ENCODE peak calls at places on chromosomes 16 and 17, in nine cellular contexts. L is AG09309, O is iPS DF 19.7, M is Caki2, S is RPMI7951, N is RWPE1, Q is heart left ventricle, D is uterus, E is MM.1S. B is an unnamed sample.

GRCh38 chr16:22304411-22304810 is 7.2 kb downstream of the POLR3E start:
- DNase-seq in L (no peak), O (no peak), M (no peak), S (no peak), N (no peak), Q (no peak), D (no peak), E (no peak), B (no peak)

GRCh38 chr16:56558024-56558747 is 6.7 kb upstream of the MT4 start:
- DNase-seq in L (peak), O (no peak), M (peak), S (peak), N (peak), Q (no peak), D (no peak), E (no peak), B (peak)

GRCh38 chr17:82917656-82918345 is 78.0 kb upstream of the ZNF750 start:
- DNase-seq in L (no peak), O (no peak), M (no peak), S (no peak), N (no peak), Q (no peak), D (no peak), E (no peak), B (no peak)

GRCh38 chr17:32584792-32585191 is 98.0 kb downstream of the CDK5R1 start:
- DNase-seq in L (no peak), O (no peak), M (no peak), S (peak), N (no peak), Q (no peak), D (no peak), E (no peak), B (no peak)

GRCh38 chr17:37225458-37225857 is 150.3 kb upstream of the C17orf78 start:
- DNase-seq in L (no peak), O (no peak), M (no peak), S (no peak), N (no peak), Q (no peak), D (no peak), E (no peak), B (no peak)

GRCh38 chr17:50848691-50849090 is 13.3 kb downstream of the WFIKKN2 start:
- DNase-seq in L (no peak), O (no peak), M (no peak), S (no peak), N (no peak), Q (no peak), D (no peak), E (no peak), B (no peak)

GRCh38 chr17:19409509-19409908 is 1.5 kb upstream of the RNF112 start:
- DNase-seq in L (no peak), O (no peak), M (no peak), S (peak), N (peak), Q (no peak), D (no peak), E (no peak), B (peak)

GRCh38 chr17:41782142-41782541 is 4.4 kb downstream of the JUP start:
- DNase-seq in L (no peak), O (no peak), M (no peak), S (no peak), N (no peak), Q (peak), D (peak), E (no peak), B (no peak)

GRCh38 chr16:25126820-25127232 is 15.3 kb downstream of the LCMT1 start:
- DNase-seq in L (peak), O (no peak), M (peak), S (peak), N (peak), Q (no peak), D (peak), E (peak), B (peak)

GRCh38 chr17:39096435-39097158 is 54.8 kb downstream of the PLXDC1 start:
- DNase-seq in L (no peak), O (no peak), M (no peak), S (no peak), N (no peak), Q (peak), D (no peak), E (no peak), B (no peak)

GRCh38 chr16:30958164-30959083 is 870 bp downstream of the SETD1A start:
- DNase-seq in L (no peak), O (no peak), M (no peak), S (peak), N (peak), Q (peak), D (peak), E (peak), B (no peak)

GRCh38 chr17:2594657-2595085 is 1.2 kb downstream of the PAFAH1B1 start:
- DNase-seq in L (no peak), O (no peak), M (peak), S (no peak), N (no peak), Q (no peak), D (no peak), E (no peak), B (no peak)

GRCh38 chr17:74200112-74200511 is 3.4 kb upstream of the RPL38 start:
- DNase-seq in L (no peak), O (no peak), M (no peak), S (no peak), N (no peak), Q (no peak), D (no peak), E (no peak), B (no peak)

GRCh38 chr17:30222741-30223175 is 12.7 kb downstream of the SLC6A4 start:
- DNase-seq in L (no peak), O (no peak), M (no peak), S (no peak), N (no peak), Q (no peak), D (no peak), E (no peak), B (no peak)

GRCh38 chr17:69047368-69048263 is 13.1 kb downstream of the ABCA9 start:
- DNase-seq in L (peak), O (no peak), M (peak), S (peak), N (peak), Q (peak), D (peak), E (no peak), B (peak)

GRCh38 chr16:86681440-86681838 is 103.1 kb downstream of the FOXL1 start:
- DNase-seq in L (no peak), O (no peak), M (no peak), S (peak), N (no peak), Q (no peak), D (no peak), E (no peak), B (no peak)

GRCh38 chr17:80921741-80922579 is 69.7 kb upstream of the CHMP6 start:
- DNase-seq in L (no peak), O (no peak), M (no peak), S (no peak), N (no peak), Q (peak), D (peak), E (no peak), B (no peak)

GRCh38 chr16:24036614-24037013 is 200.8 kb downstream of the PRKCB start:
- DNase-seq in L (peak), O (no peak), M (peak), S (peak), N (peak), Q (no peak), D (peak), E (peak), B (peak)

GRCh38 chr17:49513616-49514373 is 18.7 kb downstream of the NGFR start:
- DNase-seq in L (no peak), O (no peak), M (no peak), S (no peak), N (no peak), Q (peak), D (no peak), E (no peak), B (no peak)

GRCh38 chr17:65711671-65712276 is 150.3 kb upstream of the AXIN2 start:
- DNase-seq in L (no peak), O (no peak), M (no peak), S (no peak), N (no peak), Q (no peak), D (no peak), E (peak), B (no peak)

GRCh38 chr16:57471852-57472664 is 9.6 kb downstream of the POLR2C start:
- DNase-seq in L (no peak), O (no peak), M (no peak), S (no peak), N (no peak), Q (no peak), D (no peak), E (no peak), B (no peak)

GRCh38 chr16:177394-177822 is 928 bp downstream of the HBA1 start:
- DNase-seq in L (no peak), O (no peak), M (no peak), S (peak), N (no peak), Q (peak), D (no peak), E (no peak), B (no peak)

GRCh38 chr16:25895371-25895770 is 203.6 kb downstream of the HS3ST4 start:
- DNase-seq in L (no peak), O (no peak), M (peak), S (no peak), N (no peak), Q (no peak), D (no peak), E (no peak), B (no peak)

GRCh38 chr17:5797447-5797846 is 213.1 kb upstream of the NLRP1 start:
- DNase-seq in L (no peak), O (no peak), M (no peak), S (no peak), N (no peak), Q (no peak), D (no peak), E (no peak), B (no peak)

GRCh38 chr17:54404259-54404658 is 496.4 kb upstream of the TOM1L1 start:
- DNase-seq in L (no peak), O (no peak), M (no peak), S (no peak), N (no peak), Q (no peak), D (no peak), E (no peak), B (peak)

GRCh38 chr17:63823659-63824331 is 3.4 kb upstream of the PSMC5 start:
- DNase-seq in L (no peak), O (no peak), M (no peak), S (no peak), N (no peak), Q (no peak), D (no peak), E (no peak), B (no peak)

GRCh38 chr16:69906838-69907301 is 44.3 kb upstream of the CLEC18A start:
- DNase-seq in L (peak), O (no peak), M (no peak), S (no peak), N (no peak), Q (no peak), D (no peak), E (no peak), B (peak)

GRCh38 chr16:11497851-11498289 is 88.8 kb downstream of the LITAF start:
- DNase-seq in L (no peak), O (no peak), M (peak), S (peak), N (peak), Q (no peak), D (peak), E (no peak), B (peak)

GRCh38 chr16:71622088-71622487 is 3.9 kb upstream of the MARVELD3 start:
- DNase-seq in L (no peak), O (no peak), M (no peak), S (no peak), N (no peak), Q (no peak), D (no peak), E (peak), B (no peak)

GRCh38 chr16:57184890-57185445 is 871 bp downstream of the PSME3IP1 start:
- DNase-seq in L (no peak), O (no peak), M (no peak), S (no peak), N (no peak), Q (no peak), D (no peak), E (no peak), B (no peak)

B was measured in foreskin keratinocyte.